ENCODE peak calls at places on chromosomes 16 and 17, in nine cellular contexts. L is fibroblast of mammary gland; F is fibroblast of the aortic adventitia; X is CD8-positive, alpha-beta T cell; J is spleen; E is neural crest cell; V is WTC11; C is progenitor cell of endocrine pancreas; D is GM12865. N is an unnamed sample.

GRCh38 chr17:50213026-50214015 is 11.9 kb upstream of the COL1A1 start:
- DNase-seq in L (peak; percentile 33), F (peak; percentile 19), X (peak; percentile 68), J (no peak), E (no peak), V (peak; percentile 56), C (no peak), D (peak; percentile 61), N (no peak)

GRCh38 chr16:78211200-78211599 is 111.7 kb downstream of the WWOX start:
- DNase-seq in L (no peak), F (no peak), X (no peak), J (no peak), E (no peak), V (no peak), C (no peak), D (no peak), N (no peak)

GRCh38 chr17:16491703-16492612 is at the start of gene LRRC75A:
- DNase-seq in L (no peak), F (no peak), X (peak; percentile 50), J (peak; percentile 88), E (peak; percentile 63), V (peak; percentile 75), C (peak; percentile 60), D (peak; percentile 44), N (no peak)

GRCh38 chr17:55067697-55068439 is 99.3 kb downstream of the STXBP4 start:
- DNase-seq in L (peak; percentile 59), F (peak; percentile 8), X (no peak), J (no peak), E (no peak), V (no peak), C (no peak), D (no peak), N (no peak)

GRCh38 chr17:48997827-48998556 is 807 bp downstream of the IGF2BP1 start:
- DNase-seq in L (no peak), F (no peak), X (no peak), J (no peak), E (peak; percentile 9), V (peak; percentile 40), C (no peak), D (no peak), N (no peak)

GRCh38 chr16:50866806-50867205 is 124.9 kb downstream of the CYLD start:
- DNase-seq in L (no peak), F (no peak), X (no peak), J (no peak), E (no peak), V (no peak), C (no peak), D (no peak), N (no peak)

GRCh38 chr17:53792451-53792850 is 30.3 kb upstream of the KIF2B start:
- DNase-seq in L (no peak), F (no peak), X (no peak), J (no peak), E (no peak), V (no peak), C (no peak), D (no peak), N (no peak)

GRCh38 chr17:45355087-45355486 is 38.3 kb upstream of the MAP3K14 start:
- DNase-seq in L (no peak), F (no peak), X (no peak), J (peak; percentile 14), E (no peak), V (peak; percentile 1), C (no peak), D (no peak), N (no peak)

GRCh38 chr17:13601776-13602551 is at the start of gene HS3ST3A1:
- DNase-seq in L (peak; percentile 84), F (peak; percentile 81), X (no peak), J (peak; percentile 78), E (peak; percentile 73), V (peak; percentile 85), C (peak; percentile 69), D (no peak), N (no peak)

GRCh38 chr16:27217256-27217655 is 13.9 kb downstream of the KDM8 start:
- DNase-seq in L (peak; percentile 88), F (peak; percentile 85), X (no peak), J (no peak), E (no peak), V (peak; percentile 36), C (no peak), D (no peak), N (no peak)

GRCh38 chr17:19328441-19329061 is 34.0 kb downstream of the B9D1 start:
- DNase-seq in L (no peak), F (no peak), X (no peak), J (no peak), E (no peak), V (peak; percentile 9), C (no peak), D (no peak), N (no peak)

DNA sequence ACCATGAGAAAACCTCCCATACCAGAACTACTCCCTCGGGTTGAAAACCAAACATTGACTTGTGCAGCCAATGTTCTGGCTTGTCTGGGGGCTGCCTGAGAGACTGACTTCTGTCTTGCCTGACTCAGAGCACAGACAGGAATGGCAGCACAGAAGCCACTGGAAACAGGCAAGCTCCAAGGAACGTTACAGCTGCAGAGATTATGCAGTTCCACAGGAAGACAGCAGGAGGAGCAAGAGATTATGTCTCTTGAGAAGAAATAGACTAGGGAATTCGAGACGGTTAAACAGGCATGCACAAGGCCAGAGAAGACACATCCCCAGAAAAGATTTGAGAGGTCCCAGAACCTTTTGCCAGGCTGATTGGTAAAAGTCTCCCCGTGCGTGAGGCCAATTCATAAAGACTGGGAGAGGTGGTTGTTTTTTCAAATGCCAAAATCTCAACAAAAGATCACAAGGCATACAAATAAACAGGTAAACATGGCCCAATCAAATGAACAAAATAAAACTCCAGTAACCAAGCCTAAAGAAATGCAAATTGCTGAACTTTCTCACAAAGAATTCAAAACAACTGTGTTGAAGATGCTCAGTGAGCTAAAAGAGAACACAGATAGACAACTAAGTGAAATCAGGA is 90.6 kb upstream of the CDH5 start:
- DNase-seq in L (peak; percentile 80), F (peak; percentile 83), X (no peak), J (no peak), E (peak; percentile 46), V (peak; percentile 69), C (peak; percentile 41), D (peak; percentile 43), N (no peak)
- TF ChIP-seq CTCF in L (peak; percentile 93), F (peak; percentile 89), X (no peak), J (no peak), E (peak; percentile 62), V (peak; percentile 62), C (peak; percentile 65), D (peak; percentile 69), N (peak; percentile 74)

GRCh38 chr17:7438050-7438614 is 1.2 kb upstream of the FGF11 start:
- DNase-seq in L (no peak), F (no peak), X (peak; percentile 55), J (peak; percentile 96), E (no peak), V (peak; percentile 89), C (no peak), D (peak; percentile 39), N (peak; percentile 80)

GRCh38 chr17:7437369-7437863 is 1.9 kb upstream of the FGF11 start:
- DNase-seq in L (no peak), F (no peak), X (no peak), J (no peak), E (no peak), V (no peak), C (no peak), D (no peak), N (peak; percentile 42)

GRCh38 chr17:7436556-7437368 is 1.5 kb downstream of the TMEM102 start:
- DNase-seq in L (peak; percentile 68), F (peak; percentile 63), X (peak; percentile 84), J (peak; percentile 97), E (peak; percentile 70), V (peak; percentile 89), C (peak; percentile 80), D (peak; percentile 92), N (peak; percentile 67)

GRCh38 chr17:7438656-7439460 is 454 bp upstream of the FGF11 start:
- DNase-seq in L (no peak), F (no peak), X (no peak), J (no peak), E (no peak), V (no peak), C (no peak), D (no peak), N (peak; percentile 27)

GRCh38 chr17:7435676-7436555 is 681 bp downstream of the TMEM102 start:
- DNase-seq in L (no peak), F (no peak), X (peak; percentile 67), J (peak; percentile 90), E (no peak), V (peak; percentile 68), C (peak; percentile 43), D (peak; percentile 70), N (peak; percentile 69)
- TF ChIP-seq CTCF in L (no peak), F (no peak), X (peak; percentile 23), J (no peak), E (no peak), V (no peak), C (peak; percentile 51), D (peak; percentile 34), N (peak; percentile 16)

GRCh38 chr17:66002063-66002585 is 189.8 kb downstream of the CEP112 start:
- DNase-seq in L (no peak), F (no peak), X (no peak), J (no peak), E (no peak), V (no peak), C (no peak), D (no peak), N (no peak)

GRCh38 chr17:66006654-66007053 is 185.3 kb downstream of the CEP112 start:
- DNase-seq in L (no peak), F (no peak), X (no peak), J (no peak), E (no peak), V (no peak), C (no peak), D (peak; percentile 61), N (no peak)

GRCh38 chr17:66000216-66000615 is 191.7 kb downstream of the CEP112 start:
- DNase-seq in L (no peak), F (no peak), X (no peak), J (no peak), E (no peak), V (no peak), C (no peak), D (no peak), N (no peak)

GRCh38 chr17:65998675-65999074 is 193.3 kb downstream of the CEP112 start:
- DNase-seq in L (no peak), F (no peak), X (no peak), J (no peak), E (no peak), V (no peak), C (no peak), D (no peak), N (no peak)

DNA sequence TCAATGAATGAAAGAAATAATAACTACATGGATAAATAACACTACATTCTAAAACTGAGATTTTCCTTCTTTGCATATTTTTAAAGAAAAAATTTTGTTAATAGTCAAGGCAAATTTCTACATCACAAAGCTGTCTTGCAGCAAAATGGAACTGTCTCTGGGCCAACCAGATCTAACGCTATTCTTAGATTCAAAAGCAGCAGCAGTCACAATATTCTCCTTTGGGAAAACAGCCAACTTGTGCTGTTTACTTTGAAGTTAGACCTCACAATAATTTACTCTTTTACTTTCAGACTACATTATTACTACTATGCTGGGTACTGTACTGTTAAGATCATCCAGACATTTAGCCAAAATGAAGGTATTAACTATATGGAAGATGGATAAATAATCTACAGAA is 189.1 kb downstream of the CEP112 start:
- DNase-seq in L (no peak), F (peak; percentile 13), X (no peak), J (no peak), E (no peak), V (no peak), C (no peak), D (no peak), N (no peak)
- TF ChIP-seq CTCF in L (no peak), F (no peak), X (no peak), J (no peak), E (no peak), V (no peak), C (no peak), D (no peak), N (no peak)

GRCh38 chr17:4512156-4513112 is 13.8 kb downstream of the SPNS2 start:
- DNase-seq in L (no peak), F (no peak), X (no peak), J (peak; percentile 55), E (no peak), V (no peak), C (no peak), D (no peak), N (no peak)
- TF ChIP-seq CTCF in L (no peak), F (no peak), X (no peak), J (no peak), E (no peak), V (no peak), C (no peak), D (no peak), N (no peak)